ENCODE peak calls at places on chromosomes 7 and 10, in four cellular contexts. One of them, this sample, is unnamed.

GRCh38 chr7:14196555-14196954 is 207.1 kb upstream of the ETV1 start:
- DNase-seq in MM.1S: no peak
- DNase-seq in OCI-LY7: no peak
- DNase-seq in hepatocyte: no peak
- DNase-seq in this sample: no peak

GRCh38 chr7:158257516-158258410 is 329.9 kb downstream of the PTPRN2 start:
- DNase-seq in OCI-LY7: no peak
- DNase-seq in MM.1S: no peak
- DNase-seq in hepatocyte: no peak
- DNase-seq in this sample: no peak

GRCh38 chr7:88546808-88547207 is 212.7 kb upstream of the ZNF804B start:
- DNase-seq in MM.1S: peak; percentile 71
- DNase-seq in hepatocyte: peak; percentile 15
- DNase-seq in OCI-LY7: peak; percentile 44
- DNase-seq in this sample: no peak

GRCh38 chr10:48737866-48738265 is 53.2 kb downstream of the WDFY4 start:
- DNase-seq in OCI-LY7: no peak
- DNase-seq in hepatocyte: no peak
- DNase-seq in MM.1S: no peak
- DNase-seq in this sample: no peak

GRCh38 chr7:15407910-15408309 is 153.9 kb downstream of the AGMO start:
- DNase-seq in MM.1S: no peak
- DNase-seq in hepatocyte: peak; percentile 10
- DNase-seq in OCI-LY7: no peak
- DNase-seq in this sample: no peak

GRCh38 chr10:51800725-51801455 is 101.5 kb upstream of the CSTF2T start:
- DNase-seq in hepatocyte: no peak
- DNase-seq in MM.1S: no peak
- DNase-seq in OCI-LY7: no peak
- DNase-seq in this sample: no peak

GRCh38 chr7:157002819-157003421 is 7.5 kb downstream of the MNX1 start:
- DNase-seq in MM.1S: peak; percentile 2
- DNase-seq in OCI-LY7: no peak
- DNase-seq in hepatocyte: no peak
- DNase-seq in this sample: no peak

GRCh38 chr7:91940171-91940570 is 491 bp upstream of the AKAP9 start:
- DNase-seq in OCI-LY7: peak; percentile 51
- DNase-seq in MM.1S: peak; percentile 44
- DNase-seq in hepatocyte: peak; percentile 43
- DNase-seq in this sample: no peak

GRCh38 chr7:114539575-114539974 is 125.0 kb downstream of the FOXP2 start:
- DNase-seq in hepatocyte: peak; percentile 23
- DNase-seq in OCI-LY7: no peak
- DNase-seq in MM.1S: no peak
- DNase-seq in this sample: no peak

GRCh38 chr10:47160229-47160908 is 139.6 kb upstream of the GDF10 start:
- DNase-seq in hepatocyte: no peak
- DNase-seq in OCI-LY7: no peak
- DNase-seq in MM.1S: no peak
- DNase-seq in this sample: no peak

GRCh38 chr7:47405921-47406765 is 175.8 kb downstream of the TNS3 start:
- DNase-seq in hepatocyte: no peak
- DNase-seq in OCI-LY7: no peak
- DNase-seq in MM.1S: no peak
- DNase-seq in this sample: peak; percentile 87

GRCh38 chr7:139618482-139619366 is 95.2 kb downstream of the CLEC2L start:
- DNase-seq in OCI-LY7: peak; percentile 40
- DNase-seq in hepatocyte: peak; percentile 24
- DNase-seq in MM.1S: peak; percentile 13
- DNase-seq in this sample: peak; percentile 55

GRCh38 chr10:24034571-24034970 is 174.4 kb upstream of the KIAA1217 start:
- DNase-seq in hepatocyte: peak; percentile 6
- DNase-seq in OCI-LY7: no peak
- DNase-seq in MM.1S: no peak
- DNase-seq in this sample: no peak

GRCh38 chr10:73039635-73040034 is 57.0 kb downstream of the P4HA1 start:
- DNase-seq in MM.1S: no peak
- DNase-seq in OCI-LY7: no peak
- DNase-seq in hepatocyte: no peak
- DNase-seq in this sample: no peak

GRCh38 chr7:148527717-148528168 is 62.8 kb upstream of the C7orf33 start:
- DNase-seq in MM.1S: peak; percentile 97
- DNase-seq in OCI-LY7: peak; percentile 81
- DNase-seq in hepatocyte: peak; percentile 80
- DNase-seq in this sample: peak; percentile 76

GRCh38 chr10:7610651-7611389 is 55.9 kb downstream of the ITIH5 start:
- DNase-seq in MM.1S: no peak
- DNase-seq in OCI-LY7: no peak
- DNase-seq in hepatocyte: peak; percentile 66
- DNase-seq in this sample: no peak

GRCh38 chr10:5560142-5560843 is 35.5 kb downstream of the CALML3 start:
- DNase-seq in hepatocyte: no peak
- DNase-seq in OCI-LY7: no peak
- DNase-seq in MM.1S: no peak
- DNase-seq in this sample: no peak

GRCh38 chr10:71812913-71813590 is 38.0 kb downstream of the PSAP start:
- DNase-seq in hepatocyte: no peak
- DNase-seq in MM.1S: no peak
- DNase-seq in OCI-LY7: no peak
- DNase-seq in this sample: no peak

GRCh38 chr7:136635755-136636154 is 232.7 kb upstream of the CHRM2 start:
- DNase-seq in MM.1S: no peak
- DNase-seq in OCI-LY7: no peak
- DNase-seq in hepatocyte: no peak
- DNase-seq in this sample: no peak

GRCh38 chr7:157377436-157378124 is 40.8 kb downstream of the DNAJB6 start:
- DNase-seq in OCI-LY7: no peak
- DNase-seq in MM.1S: no peak
- DNase-seq in hepatocyte: no peak
- DNase-seq in this sample: no peak

GRCh38 chr7:115911466-115911865 is 119.1 kb downstream of the TFEC start:
- DNase-seq in MM.1S: peak; percentile 36
- DNase-seq in hepatocyte: no peak
- DNase-seq in OCI-LY7: no peak
- DNase-seq in this sample: no peak

GRCh38 chr7:100585511-100586265 is at the start of gene LRCH4:
- DNase-seq in OCI-LY7: peak; percentile 63
- DNase-seq in MM.1S: peak; percentile 66
- DNase-seq in hepatocyte: peak; percentile 86
- DNase-seq in this sample: peak; percentile 67

GRCh38 chr10:63384675-63385074 is 81.1 kb downstream of the JMJD1C start:
- DNase-seq in OCI-LY7: no peak
- DNase-seq in hepatocyte: no peak
- DNase-seq in MM.1S: no peak
- DNase-seq in this sample: no peak

GRCh38 chr10:70773965-70774809 is 11.0 kb downstream of the TBATA start:
- DNase-seq in MM.1S: no peak
- DNase-seq in hepatocyte: no peak
- DNase-seq in OCI-LY7: no peak
- DNase-seq in this sample: no peak

GRCh38 chr7:114484226-114484625 is 69.6 kb downstream of the FOXP2 start:
- DNase-seq in MM.1S: no peak
- DNase-seq in hepatocyte: no peak
- DNase-seq in OCI-LY7: no peak
- DNase-seq in this sample: no peak

GRCh38 chr10:103181244-103181643 is 11.8 kb downstream of the NT5C2 start:
- DNase-seq in OCI-LY7: peak; percentile 96
- DNase-seq in MM.1S: peak; percentile 93
- DNase-seq in hepatocyte: no peak
- DNase-seq in this sample: no peak

GRCh38 chr7:129279757-129280156 is 54.9 kb downstream of the AHCYL2 start:
- DNase-seq in MM.1S: no peak
- DNase-seq in OCI-LY7: no peak
- DNase-seq in hepatocyte: no peak
- DNase-seq in this sample: peak; percentile 53

GRCh38 chr10:6737080-6737641 is 157.1 kb upstream of the PRKCQ start:
- DNase-seq in MM.1S: no peak
- DNase-seq in OCI-LY7: no peak
- DNase-seq in hepatocyte: no peak
- DNase-seq in this sample: peak; percentile 86

GRCh38 chr7:27611043-27611442 is 51.6 kb downstream of the HIBADH start:
- DNase-seq in MM.1S: no peak
- DNase-seq in OCI-LY7: no peak
- DNase-seq in hepatocyte: no peak
- DNase-seq in this sample: peak; percentile 49

DNA sequence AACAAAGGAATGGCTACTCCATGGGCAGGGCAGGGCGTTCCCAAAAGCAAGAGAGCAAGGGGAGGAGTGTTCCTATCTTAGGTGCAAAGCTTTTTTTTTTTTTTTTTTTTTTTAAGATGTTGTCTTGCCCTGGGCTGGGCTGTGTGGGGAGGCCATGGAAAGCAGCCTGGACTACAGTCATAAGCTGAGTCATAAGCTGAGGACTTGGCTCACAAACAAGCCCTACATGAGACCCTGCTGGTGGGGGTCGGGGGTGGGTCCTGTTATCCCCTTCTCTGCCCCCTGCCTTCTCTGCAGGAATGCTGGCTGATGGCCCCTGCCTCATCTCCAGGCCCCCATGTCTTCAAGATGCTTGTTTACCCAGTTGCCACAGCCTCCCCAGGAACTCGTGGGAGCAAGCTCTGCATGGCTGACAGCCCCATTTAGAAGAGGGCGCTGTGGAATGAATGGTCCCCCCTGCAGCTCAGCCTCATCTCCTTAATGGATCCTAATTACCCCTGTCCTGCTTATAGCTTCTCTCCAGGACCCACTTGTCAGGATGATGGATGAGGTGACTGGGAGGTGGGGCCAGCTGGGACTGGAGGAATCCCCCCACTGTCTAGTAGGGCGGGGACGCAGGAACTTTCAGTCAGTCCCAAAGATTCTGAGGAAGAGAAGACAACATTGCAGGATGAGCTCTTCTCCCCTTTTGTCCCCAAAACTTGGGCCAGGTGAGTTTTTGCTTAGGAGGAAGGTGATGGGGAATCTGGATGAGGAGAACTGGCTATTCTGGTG is 340.8 kb upstream of the PODXL start:
- DNase-seq in OCI-LY7: no peak
- DNase-seq in MM.1S: no peak
- DNase-seq in hepatocyte: no peak
- DNase-seq in this sample: no peak
- H3K9me2 ChIP-seq in OCI-LY7: no peaks in the 10 kb centered on the region
- H3K9me2 ChIP-seq in MM.1S: no peaks in the 10 kb centered on the region
- H3K9me2 ChIP-seq in hepatocyte: no peaks in the 10 kb centered on the region
- H3K9me2 ChIP-seq in this sample: no peaks in the 10 kb centered on the region

DNA sequence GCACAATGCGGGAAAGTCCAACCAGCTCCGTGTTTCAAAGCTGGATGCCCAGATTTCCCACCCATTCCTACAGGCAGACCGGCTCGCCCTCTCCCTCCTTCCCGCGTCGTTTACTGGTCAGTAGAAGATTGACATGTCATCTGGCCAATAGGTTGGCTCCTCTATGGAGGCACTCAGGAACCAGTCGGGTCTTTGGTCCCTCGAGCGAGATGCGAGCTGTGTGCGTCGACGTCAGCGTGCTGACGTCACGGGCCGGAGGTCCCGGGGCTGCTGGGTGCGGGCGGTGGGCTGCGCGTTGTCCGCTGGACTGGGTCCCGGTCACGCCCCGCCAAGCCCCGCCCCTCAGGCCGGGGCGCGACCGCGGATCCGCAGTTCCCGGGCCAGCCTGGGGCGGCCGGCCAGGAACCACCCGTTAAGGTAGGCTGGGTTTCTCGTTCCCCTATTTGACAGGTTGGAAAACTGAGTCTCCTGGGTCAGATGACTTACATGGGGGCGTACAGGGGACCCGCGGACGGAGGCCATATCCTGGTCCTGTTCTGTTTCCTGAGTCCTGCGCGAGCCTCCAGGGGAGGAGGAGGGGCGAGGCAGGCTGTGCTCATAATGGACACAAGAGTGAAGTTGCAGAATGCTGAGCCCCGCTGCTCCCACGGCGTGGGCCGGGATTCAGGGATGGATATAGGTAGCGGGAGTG is at the start of gene STARD3NL:
- DNase-seq in OCI-LY7: peak; percentile 100
- DNase-seq in MM.1S: peak; percentile 98
- DNase-seq in hepatocyte: peak; percentile 99
- DNase-seq in this sample: peak; percentile 99
- H3K9me2 ChIP-seq in OCI-LY7: no peaks in the 10 kb centered on the region
- H3K9me2 ChIP-seq in MM.1S: no peaks in the 10 kb centered on the region
- H3K9me2 ChIP-seq in hepatocyte: no peaks in the 10 kb centered on the region
- H3K9me2 ChIP-seq in this sample: no peaks in the 10 kb centered on the region

DNA sequence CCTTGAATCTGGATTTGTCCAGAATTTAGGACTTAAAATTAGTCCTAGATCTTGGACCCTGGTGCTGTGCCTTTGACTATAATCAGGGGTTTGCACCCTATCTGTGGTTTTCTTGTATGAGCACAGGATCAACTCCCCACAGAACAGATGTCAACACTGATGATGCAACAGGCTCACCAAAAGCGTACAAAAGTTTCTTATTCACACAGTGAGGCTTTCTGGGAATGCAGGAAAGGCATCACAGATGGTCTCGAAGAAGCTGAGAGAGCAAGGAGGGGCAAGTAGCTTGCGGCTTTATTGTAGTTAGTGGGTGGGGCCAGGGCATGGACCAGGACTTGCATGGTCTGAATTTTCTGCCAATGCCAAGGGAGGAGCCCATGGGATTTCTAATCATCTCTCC is 46.2 kb downstream of the SEC61G start:
- DNase-seq in MM.1S: no peak
- DNase-seq in hepatocyte: no peak
- DNase-seq in OCI-LY7: no peak
- DNase-seq in this sample: no peak
- H3K9me2 ChIP-seq in MM.1S: no peaks in the 10 kb centered on the region
- H3K9me2 ChIP-seq in hepatocyte: no peaks in the 10 kb centered on the region
- H3K9me2 ChIP-seq in OCI-LY7: no peaks in the 10 kb centered on the region
- H3K9me2 ChIP-seq in this sample: no peaks in the 10 kb centered on the region

GRCh38 chr10:11016959-11017574 is 605 bp upstream of the CELF2 start:
- DNase-seq in MM.1S: no peak
- DNase-seq in OCI-LY7: no peak
- DNase-seq in hepatocyte: no peak
- DNase-seq in this sample: no peak

GRCh38 chr10:11014671-11015141 is 3.0 kb upstream of the CELF2 start:
- DNase-seq in OCI-LY7: no peak
- DNase-seq in hepatocyte: no peak
- DNase-seq in MM.1S: no peak
- DNase-seq in this sample: no peak

GRCh38 chr10:11012880-11013279 is 4.8 kb upstream of the CELF2 start:
- DNase-seq in MM.1S: no peak
- DNase-seq in OCI-LY7: no peak
- DNase-seq in hepatocyte: no peak
- DNase-seq in this sample: no peak

GRCh38 chr10:11017575-11018425 is at the start of gene CELF2:
- DNase-seq in hepatocyte: peak; percentile 86
- DNase-seq in OCI-LY7: no peak
- DNase-seq in MM.1S: peak; percentile 91
- DNase-seq in this sample: no peak

DNA sequence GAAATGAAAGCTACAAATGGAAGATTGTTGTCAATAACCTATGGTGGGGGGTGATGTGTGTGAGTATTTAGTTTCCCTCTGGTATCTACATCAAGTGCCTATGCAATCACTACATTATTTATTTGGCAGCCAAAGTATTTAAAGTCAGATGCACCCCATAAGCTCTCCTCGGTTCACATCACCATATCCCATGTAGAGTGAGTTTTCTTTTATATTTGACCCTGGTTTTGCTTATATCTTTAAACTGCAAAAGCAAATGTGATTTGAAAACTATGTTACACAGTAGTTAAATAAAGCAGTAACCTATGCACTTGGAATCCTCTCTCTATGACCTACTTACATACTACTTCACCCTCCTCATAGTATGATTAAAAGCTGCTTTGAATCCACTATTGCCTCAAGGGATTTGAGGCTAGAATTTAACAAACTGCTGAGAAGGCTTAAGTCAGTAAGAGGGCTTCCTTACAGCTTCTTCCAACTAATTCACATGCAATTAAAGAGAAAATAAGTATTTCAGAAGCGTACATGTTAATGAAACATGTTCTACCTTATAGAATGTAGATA is 2.2 kb upstream of the CELF2 start:
- DNase-seq in MM.1S: no peak
- DNase-seq in OCI-LY7: no peak
- DNase-seq in hepatocyte: no peak
- DNase-seq in this sample: no peak
- H3K9me2 ChIP-seq in MM.1S: no peaks in the 10 kb centered on the region
- H3K9me2 ChIP-seq in OCI-LY7: no peaks in the 10 kb centered on the region
- H3K9me2 ChIP-seq in hepatocyte: no peaks in the 10 kb centered on the region
- H3K9me2 ChIP-seq in this sample: no peaks in the 10 kb centered on the region

This sample was measured in PC-9.